ENCODE peak calls at places on chromosomes 5 and 9, in eight cellular contexts. B is left cardiac atrium; U is activated CD8-positive, alpha-beta T cell treated with anti-CD3 and anti-CD28 coated beads, Interleukin-2, amount 10 ng/mL, durations not matched to agents 7 days and 5 days; A is effector CD4-positive, alpha-beta T cell; Q is stimulated activated CD8-positive, alpha-beta memory T cell treated with anti-CD3 and anti-CD28 coated beads, Interleukin-12 subunit alpha, Interleukin-12 subunit beta, amount 100 ng/mL, for 1 hour; X is CD8-positive, alpha-beta T cell; D is posterior vena cava; Z is NCI-H69. I is an unnamed sample.
A peak's percentile ranks its signal among the peaks of the same experiment; 100 is the strongest.

GRCh38 chr9:85377751-85378289 is 363.9 kb downstream of the AGTPBP1 start:
- DNase-seq in D (no peak), U (peak; percentile 27), B (no peak), A (no peak), X (no peak), Z (peak; percentile 22), Q (no peak), I (no peak)

GRCh38 chr5:55037046-55037771 is 13.2 kb downstream of the GZMK start:
- DNase-seq in A (peak; percentile 42), D (no peak), Z (peak; percentile 12), B (no peak), U (peak; percentile 84), Q (peak; percentile 28), X (peak; percentile 56), I (peak; percentile 6)

GRCh38 chr5:52672459-52672858 is 115.3 kb upstream of the ITGA1 start:
- DNase-seq in B (no peak), U (no peak), X (no peak), D (no peak), A (no peak), Q (no peak), Z (no peak), I (no peak)

GRCh38 chr5:2014058-2014610 is 131.4 kb upstream of the IRX4 start:
- DNase-seq in A (no peak), Q (no peak), X (no peak), Z (no peak), D (no peak), B (no peak), U (no peak), I (no peak)

GRCh38 chr5:136200130-136200529 is 7.2 kb upstream of the SMIM32 start:
- DNase-seq in Q (no peak), A (no peak), Z (no peak), U (no peak), X (no peak), B (no peak), D (no peak), I (no peak)

GRCh38 chr9:88344013-88344412 is 44.2 kb upstream of the SPIN1 start:
- DNase-seq in A (no peak), B (no peak), U (no peak), X (no peak), Q (no peak), Z (no peak), D (no peak), I (no peak)

GRCh38 chr5:107783551-107783950 is 112.8 kb upstream of the EFNA5 start:
- DNase-seq in X (no peak), B (no peak), A (no peak), D (no peak), Q (no peak), U (no peak), Z (peak; percentile 15), I (no peak)

GRCh38 chr9:114172981-114173833 is 17.9 kb downstream of the COL27A1 start:
- DNase-seq in U (no peak), D (no peak), Q (no peak), B (peak; percentile 14), A (no peak), Z (no peak), X (no peak), I (no peak)

GRCh38 chr9:127612993-127613954 is 1.2 kb downstream of the STXBP1 start:
- DNase-seq in B (peak; percentile 87), Z (peak; percentile 80), A (peak; percentile 17), Q (no peak), D (peak; percentile 95), X (peak; percentile 41), U (peak; percentile 66), I (peak; percentile 19)

GRCh38 chr5:54643679-54644078 is 126.1 kb downstream of the SNX18 start:
- DNase-seq in D (no peak), Q (no peak), B (no peak), U (no peak), X (no peak), Z (no peak), A (no peak), I (no peak)

GRCh38 chr5:113807384-113808053 is 294.0 kb downstream of the YTHDC2 start:
- DNase-seq in X (no peak), Z (peak; percentile 25), Q (no peak), U (no peak), B (peak; percentile 18), D (no peak), A (no peak), I (no peak)

GRCh38 chr9:92724528-92725265 is 39.9 kb downstream of the BICD2 start:
- DNase-seq in A (no peak), X (no peak), Q (no peak), D (no peak), U (no peak), Z (peak; percentile 36), B (no peak), I (no peak)

GRCh38 chr5:111447099-111447498 is 65.2 kb downstream of the STARD4 start:
- DNase-seq in Q (no peak), D (no peak), A (no peak), U (no peak), B (no peak), X (no peak), Z (no peak), I (no peak)

GRCh38 chr5:141846031-141846430 is 32.2 kb downstream of the PCDH1 start:
- DNase-seq in B (no peak), Q (no peak), U (no peak), X (no peak), D (no peak), A (no peak), Z (peak; percentile 66), I (no peak)

GRCh38 chr5:115343855-115344254 is 47.4 kb upstream of the CCDC112 start:
- DNase-seq in A (no peak), U (no peak), Q (no peak), D (no peak), X (no peak), B (no peak), Z (peak; percentile 15), I (no peak)

GRCh38 chr9:28587052-28587451 is 1013.8 kb upstream of the C9orf72 start:
- DNase-seq in X (no peak), U (no peak), D (no peak), A (no peak), Q (no peak), B (no peak), Z (no peak), I (no peak)

GRCh38 chr9:5784526-5785315 is 48.2 kb downstream of the ERMP1 start:
- DNase-seq in D (no peak), Z (no peak), Q (no peak), A (no peak), U (no peak), X (no peak), B (no peak), I (no peak)

GRCh38 chr5:108061941-108062340 is 320.0 kb downstream of the FBXL17 start:
- DNase-seq in A (no peak), U (no peak), Z (no peak), X (no peak), Q (no peak), D (no peak), B (no peak), I (no peak)

GRCh38 chr9:106921341-106921899 is 58.5 kb downstream of the ZNF462 start:
- DNase-seq in Q (peak; percentile 1), U (no peak), D (no peak), B (peak; percentile 46), X (no peak), A (no peak), Z (peak; percentile 93), I (no peak)

GRCh38 chr9:108040783-108041182 is 551.2 kb upstream of the KLF4 start:
- DNase-seq in B (no peak), A (no peak), U (no peak), D (no peak), Z (no peak), Q (no peak), X (no peak), I (no peak)

I was measured in T follicular helper cell.